ENCODE peak calls at places on chromosomes 4 and X, in five cellular contexts. J, Z, W, K and C are unnamed samples.

GRCh38 chr4:1009647-1010521 is 1.5 kb upstream of the FGFRL1 start:
- DNase-seq in Z (no peak), W (no peak), J (peak; percentile 97), K (no peak), C (peak; percentile 84)

GRCh38 chrX:151346931-151347543 is 50.0 kb upstream of the VMA21 start:
- DNase-seq in W (no peak), J (no peak), K (no peak), Z (no peak), C (no peak)

GRCh38 chr4:88843067-88843723 is 145.6 kb upstream of the NAP1L5 start:
- DNase-seq in J (no peak), K (no peak), W (no peak), Z (no peak), C (no peak)

GRCh38 chrX:18099745-18100144 is 120.9 kb downstream of the BEND2 start:
- DNase-seq in W (no peak), K (no peak), Z (no peak), J (no peak), C (no peak)

GRCh38 chrX:115503099-115503498 is 57.9 kb upstream of the PLS3 start:
- DNase-seq in K (peak; percentile 23), J (no peak), Z (no peak), W (no peak), C (no peak)

GRCh38 chr4:86414686-86415085 is 54.8 kb upstream of the MAPK10 start:
- DNase-seq in Z (no peak), J (no peak), W (no peak), K (no peak), C (no peak)

GRCh38 chrX:109760241-109760921 is 27.3 kb upstream of the ACSL4 start:
- DNase-seq in W (no peak), K (no peak), Z (no peak), J (no peak), C (no peak)

GRCh38 chrX:46531442-46531841 is 13.8 kb downstream of the ZNF674 start:
- DNase-seq in K (no peak), Z (no peak), J (no peak), W (no peak), C (peak; percentile 7)

GRCh38 chr4:115110191-115111166 is 2.9 kb downstream of the NDST4 start:
- DNase-seq in Z (no peak), K (no peak), W (no peak), J (no peak), C (no peak)

GRCh38 chr4:168794092-168794707 is 215.9 kb downstream of the CBR4 start:
- DNase-seq in Z (no peak), W (no peak), J (no peak), K (no peak), C (no peak)

GRCh38 chr4:37885496-37885895 is 5.4 kb upstream of the TBC1D1 start:
- DNase-seq in W (no peak), Z (no peak), K (no peak), J (peak; percentile 23), C (no peak)

GRCh38 chr4:144174401-144175067 is 34.0 kb upstream of the GYPA start:
- DNase-seq in K (peak; percentile 16), Z (peak; percentile 44), J (peak; percentile 22), W (peak; percentile 22), C (peak; percentile 60)

GRCh38 chrX:71181558-71181909 is 36.9 kb downstream of the NLGN3 start:
- DNase-seq in Z (no peak), K (no peak), W (no peak), J (peak; percentile 41), C (peak; percentile 40)

GRCh38 chr4:8215001-8215427 is 15.9 kb downstream of the SH3TC1 start:
- DNase-seq in K (no peak), Z (no peak), W (no peak), J (no peak), C (no peak)

GRCh38 chr4:9735515-9735914 is 45.9 kb upstream of the DRD5 start:
- DNase-seq in W (no peak), K (no peak), J (no peak), Z (no peak), C (no peak)

GRCh38 chr4:108830509-108831244 is 67.8 kb upstream of the ETNPPL start:
- DNase-seq in Z (no peak), J (no peak), K (no peak), W (no peak), C (no peak)

GRCh38 chrX:17605676-17606075 is 131.6 kb upstream of the SCML1 start:
- DNase-seq in J (no peak), K (no peak), W (no peak), Z (no peak), C (no peak)

GRCh38 chrX:12370444-12371089 is 232.3 kb downstream of the FRMPD4 start:
- DNase-seq in K (no peak), J (no peak), Z (no peak), W (no peak), C (no peak)

GRCh38 chrX:128975716-128976115 is 547.6 kb downstream of the SMARCA1 start:
- DNase-seq in Z (no peak), J (peak; percentile 41), K (no peak), W (peak; percentile 23), C (peak; percentile 3)

GRCh38 chr4:120277509-120277908 is 210.9 kb upstream of the MAD2L1 start:
- DNase-seq in K (no peak), Z (no peak), W (no peak), J (no peak), C (no peak)

GRCh38 chr4:77954690-77955089 is 92.1 kb downstream of the MRPL1 start:
- DNase-seq in K (no peak), J (no peak), W (no peak), Z (no peak), C (no peak)

GRCh38 chr4:79022529-79022928 is 83.3 kb upstream of the PAQR3 start:
- DNase-seq in Z (no peak), J (no peak), W (no peak), K (no peak), C (no peak)

GRCh38 chr4:242121-242848 is 63.0 kb downstream of the ZNF732 start:
- DNase-seq in Z (no peak), K (peak; percentile 34), W (peak; percentile 18), J (no peak), C (peak; percentile 69)

GRCh38 chrX:138917781-138918180 is 206.3 kb upstream of the FGF13 start:
- DNase-seq in K (no peak), Z (no peak), J (no peak), W (no peak), C (no peak)

GRCh38 chr4:188299161-188299560 is 159.9 kb downstream of the TRIML1 start:
- DNase-seq in J (no peak), Z (no peak), K (no peak), W (no peak), C (no peak)

GRCh38 chrX:119698835-119699234 is 5.9 kb upstream of the SEPTIN6 start:
- DNase-seq in J (peak; percentile 63), K (no peak), Z (peak; percentile 47), W (peak; percentile 41), C (peak; percentile 66)

GRCh38 chrX:1468250-1468772 is 15.6 kb upstream of the ASMTL start:
- DNase-seq in K (peak; percentile 83), J (no peak), W (no peak), Z (no peak), C (no peak)

GRCh38 chr4:171186700-171187099 is 626.5 kb upstream of the GALNTL6 start:
- DNase-seq in J (no peak), K (no peak), Z (no peak), W (no peak), C (no peak)

GRCh38 chrX:69066021-69066757 is 99.1 kb downstream of the PJA1 start:
- DNase-seq in K (no peak), J (no peak), Z (no peak), W (no peak), C (no peak)

DNA sequence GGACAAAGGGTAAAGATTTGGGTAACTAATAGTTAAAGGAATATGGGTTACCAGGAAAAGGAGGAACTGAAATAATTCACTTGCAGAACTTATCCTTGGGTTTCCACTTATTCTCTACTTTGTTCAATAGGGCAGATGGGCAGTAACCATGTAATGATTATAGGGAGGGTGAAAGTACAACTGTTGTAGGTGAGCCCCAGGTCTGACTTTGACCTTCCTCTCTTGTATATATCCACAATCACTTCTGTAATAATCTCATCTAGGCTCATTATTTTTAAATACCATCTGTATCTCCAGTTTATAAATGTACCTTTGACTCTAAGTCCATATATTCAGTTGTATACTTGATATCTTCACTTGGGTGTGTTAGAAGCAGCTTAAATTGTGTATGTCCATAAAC is 32.0 kb downstream of the CXXC4 start:
- DNase-seq in K (no peak), J (no peak), Z (no peak), W (no peak), C (no peak)
- TF ChIP-seq REST in K (no peak), J (no peak), Z (no peak), W (no peak), C (no peak)

GRCh38 chr4:40909363-40909876 is 159.7 kb downstream of the NSUN7 start:
- DNase-seq in Z (peak; percentile 90), W (no peak), K (no peak), J (peak; percentile 73), C (no peak)

GRCh38 chr4:40912455-40913055 is 162.8 kb downstream of the NSUN7 start:
- DNase-seq in W (no peak), J (no peak), K (no peak), Z (no peak), C (no peak)

GRCh38 chr4:40910706-40911105 is 161.0 kb downstream of the NSUN7 start:
- DNase-seq in J (no peak), K (no peak), W (no peak), Z (no peak), C (no peak)

GRCh38 chr4:40908297-40908696 is 158.5 kb downstream of the NSUN7 start:
- DNase-seq in J (no peak), K (no peak), Z (peak; percentile 71), W (no peak), C (no peak)

DNA sequence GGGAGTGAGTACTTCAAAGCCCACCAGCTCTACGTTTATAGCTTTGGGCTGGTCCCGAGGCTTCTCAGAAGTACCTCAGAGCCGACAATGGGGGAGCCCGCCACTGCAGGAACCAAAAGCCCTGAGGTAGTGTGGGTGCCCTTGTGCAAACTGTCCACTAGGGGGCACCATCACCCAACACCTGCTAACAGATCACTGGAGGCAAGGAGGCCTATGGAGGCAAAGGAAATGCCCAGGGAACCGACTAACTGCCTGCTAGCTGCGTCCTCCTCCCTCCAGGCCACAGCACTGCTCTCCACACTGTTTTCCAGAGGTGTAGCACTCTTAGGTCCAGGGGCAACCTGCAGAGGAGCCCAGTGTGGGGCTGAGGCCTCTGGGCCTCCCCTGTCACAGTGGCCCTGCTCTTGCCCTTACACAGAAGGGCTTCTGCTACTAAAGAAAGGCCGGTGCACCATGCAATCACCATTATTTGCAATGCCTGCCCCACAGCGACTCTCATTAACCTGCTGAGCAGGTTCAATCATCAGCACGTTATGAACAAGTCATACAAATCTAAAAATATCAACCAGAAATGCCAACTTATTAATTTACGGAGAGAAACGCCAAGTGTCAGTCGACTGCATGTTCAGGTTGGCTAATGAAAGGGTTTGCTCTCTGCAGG is 159.1 kb downstream of the NSUN7 start:
- DNase-seq in W (peak; percentile 59), K (peak; percentile 40), Z (peak; percentile 86), J (peak; percentile 77), C (peak; percentile 83)
- TF ChIP-seq JUND in W (no peak), K (no peak), Z (no peak), J (no peak), C (no peak)

DNA sequence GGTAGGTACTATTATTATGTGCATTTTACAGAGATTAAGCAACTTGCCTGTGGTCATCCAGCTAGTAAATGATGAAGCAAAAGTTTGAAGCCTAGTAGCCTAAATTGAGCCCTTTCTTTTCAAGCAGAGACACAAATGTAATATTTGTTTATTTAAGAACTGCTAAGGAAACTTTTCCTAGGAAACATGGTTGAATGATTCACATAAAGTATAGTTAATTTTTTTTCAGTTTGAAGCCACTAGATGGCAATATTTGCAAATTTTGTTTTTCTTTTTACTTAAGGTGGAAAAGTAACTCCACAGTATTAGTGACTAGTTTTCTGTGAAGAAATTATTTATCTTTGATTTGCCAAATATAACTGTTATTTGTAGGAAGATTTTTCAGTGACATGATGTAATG is 52.8 kb upstream of the ANKRD17 start:
- DNase-seq in J (no peak), W (peak; percentile 12), Z (peak; percentile 8), K (no peak), C (peak; percentile 11)
- TF ChIP-seq REST in J (no peak), W (no peak), Z (no peak), K (no peak), C (no peak)

GRCh38 chr4:176898791-176899190 is 106.1 kb upstream of the VEGFC start:
- DNase-seq in K (no peak), W (no peak), Z (no peak), J (no peak), C (no peak)
- TF ChIP-seq JUND in K (no peak), W (no peak), Z (no peak), J (no peak), C (no peak)